ENCODE peak calls at places on chromosomes 3 and 15, in eight cellular contexts. R is transverse colon, A is ovary, W is HCT116, C is heart left ventricle, B is gastrocnemius medialis, T is left ventricle myocardium inferior, E is fibroblast of mammary gland. G is an unnamed sample.

GRCh38 chr3:52318186-52318793 is 2.2 kb downstream of the DNAH1 start:
- DNase-seq in E (no peak), R (no peak), A (no peak), B (no peak), W (no peak), T (no peak), C (no peak), G (no peak)

GRCh38 chr3:131602011-131602779 is 99.4 kb upstream of the MRPL3 start:
- DNase-seq in T (no peak), E (no peak), B (no peak), C (no peak), A (no peak), W (no peak), R (no peak), G (no peak)

GRCh38 chr3:31092748-31093607 is 198.5 kb upstream of the GADL1 start:
- DNase-seq in B (peak), E (peak), A (no peak), W (no peak), R (no peak), C (no peak), T (no peak), G (no peak)

GRCh38 chr3:30646961-30647752 is 40.8 kb downstream of the TGFBR2 start:
- DNase-seq in C (no peak), E (no peak), B (no peak), T (no peak), R (no peak), A (no peak), W (no peak), G (no peak)

GRCh38 chr3:186211101-186211500 is 102.2 kb upstream of the ETV5 start:
- DNase-seq in B (no peak), E (no peak), A (no peak), R (no peak), T (no peak), C (no peak), W (no peak), G (no peak)

GRCh38 chr3:52140000-52140399 is 14.2 kb downstream of the POC1A start:
- DNase-seq in W (no peak), E (no peak), A (no peak), B (peak), R (no peak), C (peak), T (peak), G (no peak)

GRCh38 chr3:14548321-14548729 is 8.2 kb upstream of the GRIP2 start:
- DNase-seq in W (peak), R (peak), B (peak), C (peak), A (peak), E (peak), T (peak), G (peak)

GRCh38 chr15:62636823-62637320 is 405.7 kb upstream of the TPM1 start:
- DNase-seq in B (no peak), W (no peak), A (no peak), C (no peak), R (no peak), E (no peak), T (no peak), G (no peak)

GRCh38 chr3:72487078-72487765 is 361.0 kb downstream of the SHQ1 start:
- DNase-seq in W (peak), B (peak), R (peak), T (peak), A (peak), E (peak), C (peak), G (peak)

GRCh38 chr15:80695911-80696651 is 971 bp downstream of the ABHD17C start:
- DNase-seq in A (no peak), E (peak), T (peak), W (no peak), C (peak), B (no peak), R (peak), G (peak)

GRCh38 chr15:69035205-69035917 is 20.9 kb downstream of the NOX5 start:
- DNase-seq in C (no peak), R (peak), W (no peak), E (no peak), A (no peak), T (no peak), B (no peak), G (no peak)

GRCh38 chr15:25772500-25772899 is 90.6 kb downstream of the ATP10A start:
- DNase-seq in B (no peak), R (no peak), W (no peak), E (no peak), C (no peak), T (no peak), A (no peak), G (no peak)

GRCh38 chr3:32438596-32439344 is 47.1 kb downstream of the CMTM7 start:
- DNase-seq in E (no peak), B (no peak), R (no peak), T (no peak), A (no peak), W (no peak), C (no peak), G (peak)

GRCh38 chr3:62873672-62874397 is 1.4 kb downstream of the CADPS start:
- DNase-seq in B (no peak), R (peak), C (peak), W (no peak), A (peak), T (peak), E (peak), G (no peak)

GRCh38 chr15:90871716-90872480 is 3.5 kb downstream of the FURIN start:
- DNase-seq in R (peak), E (no peak), A (no peak), B (peak), W (no peak), T (no peak), C (no peak), G (no peak)

GRCh38 chr15:101118615-101119014 is 133.2 kb downstream of the CHSY1 start:
- DNase-seq in A (no peak), W (no peak), R (no peak), E (no peak), B (no peak), C (no peak), T (no peak), G (no peak)

GRCh38 chr3:153614563-153614962 is 452.5 kb downstream of the RAP2B start:
- DNase-seq in C (no peak), R (no peak), B (no peak), A (no peak), T (no peak), E (peak), W (peak), G (no peak)

GRCh38 chr3:7264196-7264526 is 403.2 kb downstream of the GRM7 start:
- DNase-seq in R (no peak), C (no peak), T (no peak), A (no peak), E (no peak), B (no peak), W (no peak), G (no peak)

GRCh38 chr3:8110966-8111798 is 390.4 kb upstream of the LMCD1 start:
- DNase-seq in C (peak), E (peak), T (no peak), A (peak), B (no peak), W (peak), R (peak), G (peak)

GRCh38 chr3:13776253-13777050 is 103.4 kb downstream of the WNT7A start:
- DNase-seq in E (no peak), C (no peak), R (no peak), A (no peak), T (no peak), B (no peak), W (no peak), G (no peak)

GRCh38 chr3:170356596-170357175 is 829 bp upstream of the SKIL start:
- DNase-seq in T (peak), B (peak), R (peak), E (peak), A (peak), W (no peak), C (peak), G (peak)

GRCh38 chr3:141348848-141349247 is 19.5 kb upstream of the ZBTB38 start:
- DNase-seq in C (no peak), R (no peak), T (no peak), B (no peak), E (peak), W (no peak), A (no peak), G (no peak)

GRCh38 chr15:31360843-31361763 is 34.5 kb downstream of the KLF13 start:
- DNase-seq in C (peak), T (peak), A (no peak), R (peak), B (peak), W (no peak), E (no peak), G (peak)

GRCh38 chr15:40925863-40926658 is 3.1 kb upstream of the DLL4 start:
- DNase-seq in E (no peak), W (no peak), R (peak), T (no peak), C (no peak), B (no peak), A (no peak), G (peak)

GRCh38 chr3:141057951-141058800 is 7.0 kb downstream of the SPSB4 start:
- DNase-seq in R (no peak), T (no peak), W (no peak), C (no peak), B (no peak), E (no peak), A (no peak), G (no peak)

GRCh38 chr3:39170461-39170860 is 17.1 kb upstream of the CSRNP1 start:
- DNase-seq in W (no peak), B (no peak), E (no peak), R (no peak), T (no peak), C (no peak), A (no peak), G (no peak)

GRCh38 chr3:126345641-126346460 is 11.4 kb downstream of the KLF15 start:
- DNase-seq in C (peak), E (no peak), A (peak), B (peak), W (no peak), T (no peak), R (peak), G (no peak)

GRCh38 chr15:84955089-84955848 is 26.4 kb upstream of the PDE8A start:
- DNase-seq in C (peak), W (peak), E (peak), B (peak), A (peak), R (peak), T (peak), G (peak)

DNA sequence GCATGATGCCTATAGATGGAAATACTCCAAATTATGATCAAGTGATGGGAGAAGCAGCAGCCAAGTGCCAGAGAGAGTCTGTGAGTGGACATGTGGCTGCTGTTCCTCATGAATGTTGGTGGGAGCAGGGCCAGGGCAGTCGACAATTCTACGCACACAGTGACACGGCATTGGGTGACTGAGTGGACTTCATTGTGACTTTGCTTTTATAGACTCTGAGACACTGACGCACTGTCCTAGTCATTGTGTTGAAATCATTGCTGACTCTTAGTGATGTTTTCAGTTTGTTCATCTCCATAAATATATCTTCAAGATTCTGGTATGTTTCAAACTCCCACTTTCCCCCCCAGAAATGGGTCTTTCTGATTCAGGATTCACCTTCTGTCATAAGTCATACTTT is 246.3 kb upstream of the SEMA6D start:
- DNase-seq in R (no peak), A (no peak), T (no peak), W (no peak), C (no peak), E (peak), B (no peak), G (no peak)
- TF ChIP-seq CTCF in R (no peak), A (no peak), T (no peak), W (no peak), C (no peak), E (no peak), B (no peak), G (no peak)

DNA sequence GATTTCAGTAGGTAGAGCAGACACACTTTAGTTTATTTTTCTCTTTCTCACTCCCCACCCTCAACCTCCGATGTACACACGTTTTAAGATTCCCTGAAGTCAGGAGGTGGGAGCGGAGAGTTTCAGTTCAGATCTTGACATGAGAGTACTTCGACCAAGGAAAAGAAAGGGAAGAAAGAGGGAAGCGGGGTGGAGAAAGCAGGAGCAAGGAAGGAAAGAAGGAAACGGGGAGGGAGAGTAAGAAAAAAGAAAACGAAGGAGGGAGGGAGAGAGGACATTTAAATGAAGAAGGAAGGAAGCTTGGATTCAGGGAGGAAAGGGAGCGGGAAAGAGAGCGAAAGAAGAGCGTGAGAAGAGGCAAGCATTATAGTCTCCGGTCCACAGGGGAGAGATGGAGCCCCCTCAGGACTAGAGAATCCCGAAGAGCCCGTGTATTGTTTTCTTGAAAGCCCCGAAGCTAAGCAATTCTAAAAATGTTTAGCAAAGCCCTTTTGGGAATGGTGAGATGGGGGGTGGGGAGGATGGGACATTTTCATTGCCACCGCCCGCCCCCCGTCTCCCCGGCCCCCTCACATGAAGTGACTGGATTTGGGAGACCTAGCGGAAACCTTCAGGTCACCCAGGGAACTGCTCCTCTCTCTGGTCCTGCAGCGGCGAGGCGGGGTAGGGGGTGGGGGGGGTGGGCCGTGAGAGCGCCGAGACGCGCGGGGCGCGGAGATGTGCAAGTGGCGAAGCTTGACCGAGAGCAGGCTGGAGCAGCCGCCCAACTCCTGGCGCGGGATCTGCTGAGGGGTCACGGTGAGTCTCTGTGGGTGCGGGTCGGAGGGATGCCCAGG is 942 bp upstream of the MME start:
- DNase-seq in W (no peak), B (no peak), C (no peak), R (no peak), E (peak), A (no peak), T (no peak), G (no peak)
- TF ChIP-seq CTCF in W (no peak), B (no peak), C (no peak), R (no peak), E (peak), A (no peak), T (no peak), G (no peak)

DNA sequence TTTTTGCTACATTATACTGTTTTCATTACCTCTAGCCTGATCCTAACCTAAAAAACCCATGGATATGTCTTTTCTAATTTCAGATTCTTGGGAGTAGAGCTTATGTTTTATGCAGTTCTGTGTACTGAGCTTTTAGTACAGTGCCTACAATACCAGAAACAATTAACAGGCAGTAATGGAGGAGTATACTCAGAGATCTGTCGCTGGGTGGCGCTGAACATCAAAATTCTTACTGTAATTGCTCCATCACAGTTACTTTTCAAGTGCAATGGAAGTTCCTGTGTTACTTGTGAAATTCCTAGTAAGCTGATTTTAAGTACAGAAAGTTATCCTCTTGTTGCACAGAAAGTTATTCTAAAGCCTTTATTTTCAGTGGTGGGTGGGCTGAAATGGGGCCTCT is 66.9 kb downstream of the RNF13 start:
- DNase-seq in W (peak), B (peak), C (peak), R (peak), T (peak), A (peak), E (peak), G (peak)
- TF ChIP-seq CTCF in W (peak), B (peak), C (peak), R (peak), T (peak), A (peak), E (peak), G (peak)

DNA sequence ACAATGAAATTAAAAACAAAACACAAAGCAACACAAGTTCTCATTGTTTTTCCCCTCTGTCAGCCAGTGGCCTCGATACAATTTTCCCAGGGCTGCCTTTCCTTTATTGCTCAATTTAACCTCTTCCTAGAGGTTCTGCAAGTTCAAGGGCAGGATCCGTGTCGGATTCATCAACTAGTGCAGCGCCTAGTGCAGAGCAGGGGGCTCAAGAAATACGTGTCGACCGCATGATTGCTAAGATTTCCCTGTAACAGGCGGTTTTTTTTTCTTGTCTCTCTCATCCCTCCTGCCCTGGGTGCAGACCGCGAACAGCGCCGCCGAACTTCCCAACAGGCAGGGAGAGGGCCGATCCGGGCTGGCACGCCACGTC is 1.4 kb upstream of the BHLHE40 start:
- DNase-seq in A (no peak), T (no peak), W (no peak), C (no peak), B (no peak), R (no peak), E (no peak), G (peak)
- TF ChIP-seq CTCF in A (no peak), T (peak), W (no peak), C (no peak), B (no peak), R (no peak), E (no peak), G (no peak)

GRCh38 chr15:79136434-79137046 is 46.0 kb upstream of the RASGRF1 start:
- DNase-seq in T (no peak), R (no peak), A (no peak), C (no peak), W (no peak), B (no peak), E (no peak), G (no peak)

DNA sequence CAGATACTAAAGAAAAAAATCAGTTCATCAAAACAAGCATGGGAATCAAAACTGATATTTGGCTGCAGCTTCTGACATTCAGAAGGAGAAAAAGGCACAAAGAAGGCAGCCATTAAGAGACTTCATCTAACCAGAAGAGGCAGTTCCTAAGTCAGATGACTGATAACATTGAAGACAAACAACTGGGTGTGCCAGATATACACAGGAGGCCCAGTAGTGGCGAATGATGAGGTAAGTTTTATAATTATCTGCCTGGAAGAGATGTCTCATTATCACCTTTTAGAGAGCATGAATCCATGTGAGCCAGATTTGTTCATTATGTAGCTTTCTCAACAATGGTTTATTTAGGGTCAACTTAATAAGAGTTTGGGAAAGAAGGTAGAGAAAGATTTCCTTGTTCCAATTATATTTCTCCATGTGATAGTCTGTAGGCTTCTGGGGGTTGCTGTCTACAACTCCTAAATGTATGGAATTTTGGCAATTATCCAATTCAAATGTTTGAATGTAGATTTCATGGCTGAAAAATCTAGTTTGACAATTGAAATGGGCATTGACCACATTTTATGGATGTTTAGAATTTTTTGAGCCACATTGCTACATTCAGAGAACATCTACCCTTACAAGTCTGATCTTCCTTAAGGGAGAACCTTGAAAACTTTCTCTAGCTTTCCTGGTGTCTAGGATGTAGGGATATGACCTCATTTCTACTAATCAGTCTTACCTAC is 50.4 kb upstream of the RASGRF1 start:
- DNase-seq in R (no peak), W (no peak), C (no peak), A (no peak), E (no peak), T (no peak), B (no peak), G (no peak)
- TF ChIP-seq CTCF in R (no peak), W (no peak), C (no peak), A (no peak), E (no peak), T (no peak), B (no peak), G (no peak)